ENCODE peak calls at places on chromosome 3, in four cellular contexts. One of them, this sample, is unnamed.

GRCh38 chr3:141414141-141414689 is 45.9 kb downstream of the ZBTB38 start:
- DNase-seq in IMR-90: no peak
- DNase-seq in A549: no peak
- DNase-seq in fibroblast of lung: no peak
- DNase-seq in this sample: no peak

GRCh38 chr3:111069974-111070751 is 1.5 kb upstream of the NECTIN3 start:
- DNase-seq in fibroblast of lung: peak
- DNase-seq in A549: no peak
- DNase-seq in IMR-90: peak
- DNase-seq in this sample: no peak

GRCh38 chr3:38630070-38630469 is 19.4 kb downstream of the SCN5A start:
- DNase-seq in IMR-90: no peak
- DNase-seq in fibroblast of lung: no peak
- DNase-seq in A549: no peak
- DNase-seq in this sample: no peak

GRCh38 chr3:120854908-120855526 is 53.0 kb upstream of the STXBP5L start:
- DNase-seq in A549: no peak
- DNase-seq in fibroblast of lung: no peak
- DNase-seq in IMR-90: no peak
- DNase-seq in this sample: no peak

GRCh38 chr3:97439373-97439772 is 325.2 kb upstream of the ARL6 start:
- DNase-seq in IMR-90: no peak
- DNase-seq in A549: no peak
- DNase-seq in fibroblast of lung: no peak
- DNase-seq in this sample: no peak

GRCh38 chr3:142165194-142165593 is 15.8 kb upstream of the TFDP2 start:
- DNase-seq in A549: no peak
- DNase-seq in fibroblast of lung: no peak
- DNase-seq in IMR-90: no peak
- DNase-seq in this sample: no peak

GRCh38 chr3:120705851-120706582 is 24.0 kb upstream of the HGD start:
- DNase-seq in fibroblast of lung: no peak
- DNase-seq in A549: no peak
- DNase-seq in IMR-90: no peak
- DNase-seq in this sample: no peak

GRCh38 chr3:52851348-52851747 is 16.5 kb upstream of the MUSTN1 start:
- DNase-seq in fibroblast of lung: peak
- DNase-seq in A549: peak
- DNase-seq in IMR-90: peak
- DNase-seq in this sample: peak

GRCh38 chr3:13547591-13548371 is 1.1 kb upstream of the FBLN2 start:
- DNase-seq in IMR-90: no peak
- DNase-seq in A549: no peak
- DNase-seq in fibroblast of lung: no peak
- DNase-seq in this sample: no peak

GRCh38 chr3:160981217-160981938 is 123.8 kb downstream of the B3GALNT1 start:
- DNase-seq in IMR-90: no peak
- DNase-seq in fibroblast of lung: no peak
- DNase-seq in A549: no peak
- DNase-seq in this sample: no peak

GRCh38 chr3:100400424-100400781 is 486 bp downstream of the TOMM70 start:
- DNase-seq in fibroblast of lung: no peak
- DNase-seq in IMR-90: peak
- DNase-seq in A549: peak
- DNase-seq in this sample: no peak

GRCh38 chr3:167051421-167051820 is 328.7 kb downstream of the ZBBX start:
- DNase-seq in A549: no peak
- DNase-seq in fibroblast of lung: no peak
- DNase-seq in IMR-90: no peak
- DNase-seq in this sample: no peak

GRCh38 chr3:131158434-131158833 is 131.8 kb downstream of the NEK11 start:
- DNase-seq in IMR-90: no peak
- DNase-seq in A549: no peak
- DNase-seq in fibroblast of lung: no peak
- DNase-seq in this sample: no peak

GRCh38 chr3:85120879-85121278 is 162.1 kb downstream of the CADM2 start:
- DNase-seq in fibroblast of lung: no peak
- DNase-seq in IMR-90: no peak
- DNase-seq in A549: no peak
- DNase-seq in this sample: no peak

GRCh38 chr3:9837701-9838582 is 5.9 kb downstream of the RPUSD3 start:
- DNase-seq in IMR-90: no peak
- DNase-seq in A549: no peak
- DNase-seq in fibroblast of lung: no peak
- DNase-seq in this sample: no peak

GRCh38 chr3:52779411-52780297 is 2.3 kb downstream of the ITIH1 start:
- DNase-seq in fibroblast of lung: no peak
- DNase-seq in IMR-90: no peak
- DNase-seq in A549: no peak
- DNase-seq in this sample: no peak

GRCh38 chr3:46979958-46980497 is 562 bp downstream of the NBEAL2 start:
- DNase-seq in fibroblast of lung: no peak
- DNase-seq in A549: no peak
- DNase-seq in IMR-90: no peak
- DNase-seq in this sample: no peak

GRCh38 chr3:105747056-105747455 is 121.8 kb downstream of the CBLB start:
- DNase-seq in IMR-90: peak
- DNase-seq in fibroblast of lung: peak
- DNase-seq in A549: peak
- DNase-seq in this sample: peak

DNA sequence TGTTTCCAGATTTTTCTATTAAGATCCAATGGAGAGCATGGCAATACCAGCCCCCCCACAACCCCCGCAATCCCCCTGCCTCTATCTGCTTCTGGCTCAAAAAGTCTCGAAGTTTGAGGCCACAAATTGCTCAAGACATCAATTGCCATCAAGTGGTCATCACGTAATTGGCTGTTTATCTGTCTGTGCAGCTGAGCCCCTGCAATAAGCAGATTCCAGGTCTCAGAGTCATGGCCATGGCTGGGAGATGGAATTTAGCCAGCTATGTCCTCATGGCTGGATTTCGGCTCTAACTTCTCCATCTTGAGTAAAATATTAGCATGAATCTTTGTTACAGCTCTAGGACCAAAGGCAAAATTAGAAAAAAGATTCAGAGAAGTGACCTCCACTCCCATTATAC is 22.7 kb downstream of the SSUH2 start:
- DNase-seq in fibroblast of lung: peak
- DNase-seq in IMR-90: peak
- DNase-seq in A549: no peak
- DNase-seq in this sample: no peak
- H3K4me2 ChIP-seq in fibroblast of lung: no peak
- H3K4me2 ChIP-seq in IMR-90: no peak
- H3K4me2 ChIP-seq in A549: no peak
- H3K4me2 ChIP-seq in this sample: no peak

GRCh38 chr3:153734777-153735551 is 386.2 kb upstream of the ARHGEF26 start:
- DNase-seq in IMR-90: no peak
- DNase-seq in fibroblast of lung: peak
- DNase-seq in A549: peak
- DNase-seq in this sample: no peak
- H3K4me2 ChIP-seq in IMR-90: no peak
- H3K4me2 ChIP-seq in fibroblast of lung: no peak
- H3K4me2 ChIP-seq in A549: peak
- H3K4me2 ChIP-seq in this sample: peak

DNA sequence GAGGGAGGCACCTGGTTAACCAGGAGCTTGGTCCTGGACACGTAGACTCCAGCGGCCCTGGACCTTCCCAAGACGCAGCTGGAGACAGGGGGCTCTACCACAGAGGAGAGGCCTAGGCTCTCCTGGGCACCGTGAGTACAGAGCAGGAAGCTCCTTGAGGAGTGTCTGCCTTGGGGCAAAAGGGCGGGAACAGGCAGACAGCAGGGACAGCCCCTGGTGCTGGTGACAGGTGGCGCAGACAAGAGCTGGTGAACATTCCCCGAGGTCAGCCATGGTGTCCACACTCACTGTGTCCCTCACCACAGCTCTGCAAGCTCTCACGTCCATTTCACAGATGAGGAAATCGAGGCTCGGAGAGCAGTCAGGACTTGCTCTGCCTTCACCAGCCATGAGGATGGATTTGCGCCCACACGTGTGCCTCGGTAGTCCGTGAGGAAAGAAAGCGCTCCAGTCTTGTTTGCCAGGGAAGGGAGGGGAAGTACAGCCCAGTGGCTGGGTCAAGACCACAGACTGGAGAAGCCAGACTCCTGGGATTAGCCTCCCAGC is 2.6 kb upstream of the PLXNA1 start:
- DNase-seq in IMR-90: no peak
- DNase-seq in fibroblast of lung: no peak
- DNase-seq in A549: no peak
- DNase-seq in this sample: no peak
- H3K4me2 ChIP-seq in IMR-90: no peak
- H3K4me2 ChIP-seq in fibroblast of lung: no peak
- H3K4me2 ChIP-seq in A549: no peak
- H3K4me2 ChIP-seq in this sample: no peak

GRCh38 chr3:12253944-12254343 is 34.9 kb upstream of the PPARG start:
- DNase-seq in A549: no peak
- DNase-seq in fibroblast of lung: no peak
- DNase-seq in IMR-90: no peak
- DNase-seq in this sample: no peak
- H3K4me2 ChIP-seq in A549: no peak
- H3K4me2 ChIP-seq in fibroblast of lung: no peak
- H3K4me2 ChIP-seq in IMR-90: no peak
- H3K4me2 ChIP-seq in this sample: no peak

GRCh38 chr3:109926376-109926775 is 589.0 kb upstream of the DPPA4 start:
- DNase-seq in IMR-90: no peak
- DNase-seq in fibroblast of lung: no peak
- DNase-seq in A549: no peak
- DNase-seq in this sample: peak

GRCh38 chr3:109924196-109924595 is 586.9 kb upstream of the DPPA4 start:
- DNase-seq in IMR-90: no peak
- DNase-seq in A549: no peak
- DNase-seq in fibroblast of lung: no peak
- DNase-seq in this sample: no peak

GRCh38 chr3:109930592-109930991 is 593.2 kb upstream of the DPPA4 start:
- DNase-seq in IMR-90: no peak
- DNase-seq in fibroblast of lung: peak
- DNase-seq in A549: peak
- DNase-seq in this sample: no peak

GRCh38 chr3:109927161-109927560 is 589.8 kb upstream of the DPPA4 start:
- DNase-seq in IMR-90: peak
- DNase-seq in fibroblast of lung: peak
- DNase-seq in A549: peak
- DNase-seq in this sample: peak

GRCh38 chr3:109927726-109928125 is 590.4 kb upstream of the DPPA4 start:
- DNase-seq in IMR-90: peak
- DNase-seq in fibroblast of lung: no peak
- DNase-seq in A549: peak
- DNase-seq in this sample: no peak
- H3K4me2 ChIP-seq in IMR-90: no peak
- H3K4me2 ChIP-seq in fibroblast of lung: no peak
- H3K4me2 ChIP-seq in A549: peak
- H3K4me2 ChIP-seq in this sample: peak

GRCh38 chr3:82294609-82295008 is 533.2 kb upstream of the GBE1 start:
- DNase-seq in A549: no peak
- DNase-seq in fibroblast of lung: no peak
- DNase-seq in IMR-90: no peak
- DNase-seq in this sample: no peak
- H3K4me2 ChIP-seq in A549: no peak
- H3K4me2 ChIP-seq in fibroblast of lung: no peak
- H3K4me2 ChIP-seq in IMR-90: no peak
- H3K4me2 ChIP-seq in this sample: no peak

GRCh38 chr3:58752168-58752567 is 85.6 kb upstream of the FAM3D start:
- DNase-seq in A549: no peak
- DNase-seq in fibroblast of lung: no peak
- DNase-seq in IMR-90: no peak
- DNase-seq in this sample: no peak
- H3K4me2 ChIP-seq in A549: no peak
- H3K4me2 ChIP-seq in fibroblast of lung: no peak
- H3K4me2 ChIP-seq in IMR-90: no peak
- H3K4me2 ChIP-seq in this sample: no peak

This sample was measured in PC-9.